ENCODE peak calls at places on chromosomes 5 and 9, in seven cellular contexts. G, R, S, M, Q, U and K are unnamed samples.

GRCh38 chr5:34622046-34622435 is 34.1 kb upstream of the RAI14 start:
- DNase-seq in G (no peak), R (no peak), S (no peak), M (no peak), Q (no peak), U (peak), K (no peak)

GRCh38 chr9:37994639-37995347 is 74.2 kb downstream of the SHB start:
- DNase-seq in G (no peak), R (peak), S (peak), M (no peak), Q (peak), U (no peak), K (peak)

GRCh38 chr9:70590264-70590646 is 175.8 kb upstream of the KLF9 start:
- DNase-seq in G (no peak), R (no peak), S (no peak), M (no peak), Q (no peak), U (peak), K (no peak)

GRCh38 chr5:80245986-80246781 is 9.7 kb downstream of the SERINC5 start:
- DNase-seq in G (no peak), R (no peak), S (no peak), M (no peak), Q (no peak), U (peak), K (peak)

GRCh38 chr5:154860123-154860522 is 1.7 kb downstream of the CNOT8 start:
- DNase-seq in G (no peak), R (no peak), S (peak), M (no peak), Q (peak), U (peak), K (no peak)

GRCh38 chr5:31194458-31194808 is 947 bp downstream of the CDH6 start:
- DNase-seq in G (no peak), R (no peak), S (no peak), M (no peak), Q (peak), U (peak), K (peak)

GRCh38 chr5:115627295-115627825 is 1.5 kb upstream of the TMED7 start:
- DNase-seq in G (no peak), R (no peak), S (no peak), M (no peak), Q (no peak), U (no peak), K (peak)

GRCh38 chr9:124708633-124709032 is 62.5 kb downstream of the NR6A1 start:
- DNase-seq in G (no peak), R (no peak), S (no peak), M (no peak), Q (peak), U (peak), K (no peak)

GRCh38 chr9:114056527-114056926 is 21.6 kb downstream of the AMBP start:
- DNase-seq in G (no peak), R (no peak), S (no peak), M (no peak), Q (no peak), U (no peak), K (no peak)

GRCh38 chr5:96567188-96567587 is 95.0 kb upstream of the CAST start:
- DNase-seq in G (no peak), R (no peak), S (no peak), M (no peak), Q (no peak), U (peak), K (no peak)

GRCh38 chr9:105059260-105059659 is 131.3 kb upstream of the ABCA1 start:
- DNase-seq in G (no peak), R (no peak), S (no peak), M (no peak), Q (no peak), U (peak), K (no peak)

GRCh38 chr9:76369583-76369982 is 24.6 kb downstream of the RFK start:
- DNase-seq in G (no peak), R (no peak), S (no peak), M (no peak), Q (peak), U (peak), K (peak)

GRCh38 chr9:98702340-98702739 is 6.4 kb downstream of the GABBR2 start:
- DNase-seq in G (no peak), R (no peak), S (no peak), M (no peak), Q (peak), U (no peak), K (no peak)

GRCh38 chr9:90044710-90045151 is 439.9 kb downstream of the GADD45G start:
- DNase-seq in G (no peak), R (no peak), S (no peak), M (no peak), Q (no peak), U (no peak), K (peak)

GRCh38 chr5:179223961-179224360 is 121.3 kb downstream of the ADAMTS2 start:
- DNase-seq in G (no peak), R (no peak), S (no peak), M (no peak), Q (no peak), U (no peak), K (no peak)

GRCh38 chr5:134247825-134248224 is 22.0 kb upstream of the PPP2CA start:
- DNase-seq in G (no peak), R (no peak), S (no peak), M (no peak), Q (no peak), U (no peak), K (no peak)

GRCh38 chr5:96374653-96375052 is 58.4 kb downstream of the PCSK1 start:
- DNase-seq in G (no peak), R (no peak), S (no peak), M (peak), Q (peak), U (no peak), K (no peak)

GRCh38 chr5:127492854-127493738 is 24.3 kb upstream of the PRRC1 start:
- DNase-seq in G (no peak), R (no peak), S (no peak), M (no peak), Q (peak), U (peak), K (peak)

GRCh38 chr5:131679911-131680310 is 44.9 kb upstream of the RAPGEF6 start:
- DNase-seq in G (no peak), R (no peak), S (no peak), M (no peak), Q (no peak), U (peak), K (no peak)

GRCh38 chr5:77398896-77399295 is 93.2 kb downstream of the WDR41 start:
- DNase-seq in G (no peak), R (no peak), S (no peak), M (no peak), Q (no peak), U (no peak), K (no peak)

GRCh38 chr9:96186601-96187011 is 115.4 kb downstream of the HSD17B3 start:
- DNase-seq in G (no peak), R (peak), S (no peak), M (no peak), Q (peak), U (no peak), K (no peak)

GRCh38 chr9:79222483-79222882 is 349.3 kb upstream of the TLE4 start:
- DNase-seq in G (no peak), R (no peak), S (no peak), M (no peak), Q (no peak), U (peak), K (no peak)

GRCh38 chr9:13118294-13118693 is 161.2 kb downstream of the MPDZ start:
- DNase-seq in G (no peak), R (no peak), S (no peak), M (no peak), Q (no peak), U (no peak), K (no peak)

GRCh38 chr5:156981481-156981880 is 18.5 kb upstream of the TIMD4 start:
- DNase-seq in G (no peak), R (no peak), S (no peak), M (no peak), Q (no peak), U (no peak), K (no peak)

GRCh38 chr5:153998010-153998409 is 40.7 kb downstream of the FAM114A2 start:
- DNase-seq in G (no peak), R (no peak), S (no peak), M (no peak), Q (no peak), U (peak), K (no peak)

GRCh38 chr5:33205727-33206410 is 234.9 kb upstream of the TARS1 start:
- DNase-seq in G (no peak), R (no peak), S (no peak), M (no peak), Q (no peak), U (peak), K (no peak)

GRCh38 chr9:38096238-38096805 is 27.3 kb upstream of the SHB start:
- DNase-seq in G (no peak), R (no peak), S (no peak), M (no peak), Q (no peak), U (no peak), K (peak)

GRCh38 chr9:68546596-68547390 is 6.1 kb upstream of the TMEM252 start:
- DNase-seq in G (no peak), R (no peak), S (peak), M (no peak), Q (peak), U (no peak), K (peak)

GRCh38 chr9:91374939-91375338 is 13.2 kb upstream of the AUH start:
- DNase-seq in G (no peak), R (no peak), S (no peak), M (no peak), Q (no peak), U (peak), K (no peak)